ENCODE peak calls at places on chromosome 16, in six cellular contexts. One of them, this sample, is unnamed.

GRCh38 chr16:57800213-57801097 is 1.8 kb downstream of the KIFC3 start:
- DNase-seq in prostate gland: no peak
- DNase-seq in cardiac fibroblast: no peak
- DNase-seq in astrocyte of the spinal cord: no peak
- DNase-seq in left lung: peak; percentile 34
- DNase-seq in lung: no peak
- DNase-seq in this sample: no peak

GRCh38 chr16:3951861-3952332 is 71.4 kb upstream of the CREBBP start:
- DNase-seq in prostate gland: no peak
- DNase-seq in cardiac fibroblast: peak; percentile 55
- DNase-seq in astrocyte of the spinal cord: peak; percentile 55
- DNase-seq in left lung: no peak
- DNase-seq in lung: no peak
- DNase-seq in this sample: no peak

GRCh38 chr16:15897834-15898254 is 9.4 kb upstream of the CEP20 start:
- DNase-seq in prostate gland: no peak
- DNase-seq in cardiac fibroblast: no peak
- DNase-seq in astrocyte of the spinal cord: peak; percentile 53
- DNase-seq in left lung: no peak
- DNase-seq in lung: no peak
- DNase-seq in this sample: no peak

GRCh38 chr16:46830417-46830901 is 521 bp downstream of the C16orf87 start:
- DNase-seq in prostate gland: peak; percentile 24
- DNase-seq in cardiac fibroblast: peak; percentile 17
- DNase-seq in astrocyte of the spinal cord: peak; percentile 1
- DNase-seq in left lung: peak; percentile 93
- DNase-seq in lung: no peak
- DNase-seq in this sample: no peak

GRCh38 chr16:2002406-2003230 is 7.0 kb downstream of the ZNF598 start:
- DNase-seq in prostate gland: no peak
- DNase-seq in cardiac fibroblast: no peak
- DNase-seq in astrocyte of the spinal cord: no peak
- DNase-seq in left lung: peak; percentile 71
- DNase-seq in lung: no peak
- DNase-seq in this sample: no peak

GRCh38 chr16:73074399-73074798 is 26.5 kb upstream of the ZFHX3 start:
- DNase-seq in prostate gland: no peak
- DNase-seq in cardiac fibroblast: no peak
- DNase-seq in astrocyte of the spinal cord: no peak
- DNase-seq in left lung: no peak
- DNase-seq in lung: no peak
- DNase-seq in this sample: no peak

GRCh38 chr16:67396159-67396774 is 3.0 kb upstream of the TPPP3 start:
- DNase-seq in prostate gland: peak; percentile 57
- DNase-seq in cardiac fibroblast: peak; percentile 68
- DNase-seq in astrocyte of the spinal cord: peak; percentile 78
- DNase-seq in left lung: no peak
- DNase-seq in lung: peak; percentile 84
- DNase-seq in this sample: peak; percentile 19

GRCh38 chr16:78638371-78638770 is 538.9 kb downstream of the WWOX start:
- DNase-seq in prostate gland: no peak
- DNase-seq in cardiac fibroblast: no peak
- DNase-seq in astrocyte of the spinal cord: no peak
- DNase-seq in left lung: no peak
- DNase-seq in lung: no peak
- DNase-seq in this sample: no peak

GRCh38 chr16:27174007-27174406 is 29.3 kb upstream of the KDM8 start:
- DNase-seq in prostate gland: peak; percentile 63
- DNase-seq in cardiac fibroblast: no peak
- DNase-seq in astrocyte of the spinal cord: no peak
- DNase-seq in left lung: no peak
- DNase-seq in lung: no peak
- DNase-seq in this sample: no peak

GRCh38 chr16:10408824-10409381 is 23.0 kb downstream of the ATF7IP2 start:
- DNase-seq in prostate gland: no peak
- DNase-seq in cardiac fibroblast: peak; percentile 16
- DNase-seq in astrocyte of the spinal cord: peak; percentile 5
- DNase-seq in left lung: no peak
- DNase-seq in lung: no peak
- DNase-seq in this sample: no peak

GRCh38 chr16:60027351-60027750 is 1293.2 kb upstream of the GOT2 start:
- DNase-seq in prostate gland: no peak
- DNase-seq in cardiac fibroblast: no peak
- DNase-seq in astrocyte of the spinal cord: no peak
- DNase-seq in left lung: no peak
- DNase-seq in lung: no peak
- DNase-seq in this sample: no peak

GRCh38 chr16:51359141-51359960 is 208.3 kb upstream of the SALL1 start:
- DNase-seq in prostate gland: no peak
- DNase-seq in cardiac fibroblast: peak; percentile 12
- DNase-seq in astrocyte of the spinal cord: peak; percentile 28
- DNase-seq in left lung: no peak
- DNase-seq in lung: no peak
- DNase-seq in this sample: no peak

GRCh38 chr16:28258571-28258970 is 33.8 kb upstream of the SBK1 start:
- DNase-seq in prostate gland: no peak
- DNase-seq in cardiac fibroblast: peak; percentile 26
- DNase-seq in astrocyte of the spinal cord: peak; percentile 2
- DNase-seq in left lung: peak; percentile 64
- DNase-seq in lung: no peak
- DNase-seq in this sample: no peak
- H3K4me3 ChIP-seq in prostate gland: no peak overlapping the region
- H3K4me3 ChIP-seq in cardiac fibroblast: no peak overlapping the region
- H3K4me3 ChIP-seq in astrocyte of the spinal cord: no peak overlapping the region
- H3K4me3 ChIP-seq in left lung: no peak overlapping the region
- H3K4me3 ChIP-seq in lung: no peak overlapping the region
- H3K4me3 ChIP-seq in this sample: no peak overlapping the region

GRCh38 chr16:14306485-14307058 is 235.5 kb downstream of the MRTFB start:
- DNase-seq in prostate gland: no peak
- DNase-seq in cardiac fibroblast: no peak
- DNase-seq in astrocyte of the spinal cord: no peak
- DNase-seq in left lung: no peak
- DNase-seq in lung: no peak
- DNase-seq in this sample: no peak
- H3K4me3 ChIP-seq in prostate gland: no peak overlapping the region
- H3K4me3 ChIP-seq in cardiac fibroblast: no peak overlapping the region
- H3K4me3 ChIP-seq in astrocyte of the spinal cord: no peak overlapping the region
- H3K4me3 ChIP-seq in left lung: no peak overlapping the region
- H3K4me3 ChIP-seq in lung: no peak overlapping the region
- H3K4me3 ChIP-seq in this sample: no peak overlapping the region

GRCh38 chr16:20762404-20763123 is 1.2 kb upstream of the ACSM3 start:
- DNase-seq in prostate gland: no peak
- DNase-seq in cardiac fibroblast: no peak
- DNase-seq in astrocyte of the spinal cord: no peak
- DNase-seq in left lung: no peak
- DNase-seq in lung: no peak
- DNase-seq in this sample: no peak
- H3K4me3 ChIP-seq in prostate gland: no peak overlapping the region
- H3K4me3 ChIP-seq in cardiac fibroblast: no peak overlapping the region
- H3K4me3 ChIP-seq in astrocyte of the spinal cord: no peak overlapping the region
- H3K4me3 ChIP-seq in left lung: no peak overlapping the region
- H3K4me3 ChIP-seq in lung: no peak overlapping the region
- H3K4me3 ChIP-seq in this sample: no peak overlapping the region

GRCh38 chr16:31352344-31353115 is 2.4 kb upstream of the ITGAX start:
- DNase-seq in prostate gland: no peak
- DNase-seq in cardiac fibroblast: no peak
- DNase-seq in astrocyte of the spinal cord: no peak
- DNase-seq in left lung: peak; percentile 82
- DNase-seq in lung: no peak
- DNase-seq in this sample: no peak

GRCh38 chr16:31351937-31352315 is 3.0 kb upstream of the ITGAX start:
- DNase-seq in prostate gland: no peak
- DNase-seq in cardiac fibroblast: no peak
- DNase-seq in astrocyte of the spinal cord: no peak
- DNase-seq in left lung: peak; percentile 89
- DNase-seq in lung: peak; percentile 45
- DNase-seq in this sample: no peak

GRCh38 chr16:31356566-31357323 is 1.8 kb downstream of the ITGAX start:
- DNase-seq in prostate gland: no peak
- DNase-seq in cardiac fibroblast: no peak
- DNase-seq in astrocyte of the spinal cord: no peak
- DNase-seq in left lung: peak; percentile 86
- DNase-seq in lung: no peak
- DNase-seq in this sample: no peak

GRCh38 chr16:31355701-31356100 is 725 bp downstream of the ITGAX start:
- DNase-seq in prostate gland: no peak
- DNase-seq in cardiac fibroblast: no peak
- DNase-seq in astrocyte of the spinal cord: no peak
- DNase-seq in left lung: no peak
- DNase-seq in lung: no peak
- DNase-seq in this sample: no peak

GRCh38 chr16:31354394-31355291 is at the start of gene ITGAX:
- DNase-seq in prostate gland: no peak
- DNase-seq in cardiac fibroblast: peak; percentile 30
- DNase-seq in astrocyte of the spinal cord: no peak
- DNase-seq in left lung: peak; percentile 94
- DNase-seq in lung: peak; percentile 74
- DNase-seq in this sample: no peak
- H3K4me3 ChIP-seq in prostate gland: no peak within 1 kb of the TSS
- H3K4me3 ChIP-seq in cardiac fibroblast: no peak within 1 kb of the TSS
- H3K4me3 ChIP-seq in astrocyte of the spinal cord: no peak within 1 kb of the TSS
- H3K4me3 ChIP-seq in left lung: no peak within 1 kb of the TSS
- H3K4me3 ChIP-seq in lung: no peak within 1 kb of the TSS
- H3K4me3 ChIP-seq in this sample: no peak within 1 kb of the TSS

DNA sequence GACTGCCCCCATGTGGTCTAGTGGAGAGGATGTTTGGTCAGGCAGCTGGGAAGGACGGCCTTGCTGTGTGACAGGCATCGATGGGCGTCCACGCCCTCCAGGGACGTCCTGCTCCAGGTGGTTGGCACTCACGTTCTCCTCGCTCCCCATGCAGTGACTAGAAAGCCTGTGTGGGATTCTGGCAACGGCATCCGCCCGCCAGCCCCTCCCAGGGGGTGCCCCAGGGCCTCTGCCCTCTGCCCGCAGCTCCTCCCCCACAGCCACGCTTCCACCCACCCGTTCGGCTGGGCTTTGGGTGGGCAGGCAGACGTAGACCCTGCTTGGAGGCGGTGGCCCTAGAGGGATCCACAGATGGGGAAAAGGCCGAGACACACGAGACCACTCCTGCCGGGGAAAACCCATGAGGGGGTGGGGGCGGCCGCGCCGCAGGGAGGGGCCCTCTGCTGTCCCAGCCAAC is 4.7 kb upstream of the IL17C start:
- DNase-seq in prostate gland: no peak
- DNase-seq in cardiac fibroblast: no peak
- DNase-seq in astrocyte of the spinal cord: no peak
- DNase-seq in left lung: no peak
- DNase-seq in lung: no peak
- DNase-seq in this sample: no peak
- H3K4me3 ChIP-seq in prostate gland: no peak overlapping the region
- H3K4me3 ChIP-seq in cardiac fibroblast: no peak overlapping the region
- H3K4me3 ChIP-seq in astrocyte of the spinal cord: no peak overlapping the region
- H3K4me3 ChIP-seq in left lung: peak overlapping the region; percentile 22
- H3K4me3 ChIP-seq in lung: no peak overlapping the region
- H3K4me3 ChIP-seq in this sample: no peak overlapping the region

GRCh38 chr16:54414671-54415070 is 128.1 kb upstream of the IRX3 start:
- DNase-seq in prostate gland: no peak
- DNase-seq in cardiac fibroblast: no peak
- DNase-seq in astrocyte of the spinal cord: no peak
- DNase-seq in left lung: no peak
- DNase-seq in lung: no peak
- DNase-seq in this sample: no peak

GRCh38 chr16:54409982-54410381 is 123.4 kb upstream of the IRX3 start:
- DNase-seq in prostate gland: no peak
- DNase-seq in cardiac fibroblast: no peak
- DNase-seq in astrocyte of the spinal cord: no peak
- DNase-seq in left lung: no peak
- DNase-seq in lung: no peak
- DNase-seq in this sample: no peak

GRCh38 chr16:54412777-54413455 is 126.3 kb upstream of the IRX3 start:
- DNase-seq in prostate gland: no peak
- DNase-seq in cardiac fibroblast: no peak
- DNase-seq in astrocyte of the spinal cord: no peak
- DNase-seq in left lung: no peak
- DNase-seq in lung: no peak
- DNase-seq in this sample: no peak

GRCh38 chr16:54407596-54407995 is 121.0 kb upstream of the IRX3 start:
- DNase-seq in prostate gland: no peak
- DNase-seq in cardiac fibroblast: peak; percentile 72
- DNase-seq in astrocyte of the spinal cord: peak; percentile 52
- DNase-seq in left lung: no peak
- DNase-seq in lung: no peak
- DNase-seq in this sample: peak; percentile 71

GRCh38 chr16:54411555-54411954 is 125.0 kb upstream of the IRX3 start:
- DNase-seq in prostate gland: no peak
- DNase-seq in cardiac fibroblast: no peak
- DNase-seq in astrocyte of the spinal cord: no peak
- DNase-seq in left lung: no peak
- DNase-seq in lung: no peak
- DNase-seq in this sample: no peak
- H3K4me3 ChIP-seq in prostate gland: no peak overlapping the region
- H3K4me3 ChIP-seq in cardiac fibroblast: no peak overlapping the region
- H3K4me3 ChIP-seq in astrocyte of the spinal cord: no peak overlapping the region
- H3K4me3 ChIP-seq in left lung: no peak overlapping the region
- H3K4me3 ChIP-seq in lung: no peak overlapping the region
- H3K4me3 ChIP-seq in this sample: no peak overlapping the region